ENCODE peak calls at places on chromosomes 5 and 9, in six cellular contexts. F, S, B, L, A and U are unnamed samples.

GRCh38 chr5:160651682-160652645 is 200.0 kb downstream of the ATP10B start:
- DNase-seq in F (no peak), S (no peak), B (no peak), L (no peak), A (no peak), U (no peak)

GRCh38 chr5:149129181-149129580 is 12.1 kb upstream of the ABLIM3 start:
- DNase-seq in F (no peak), S (no peak), B (no peak), L (no peak), A (no peak), U (no peak)

GRCh38 chr9:77013932-77014596 is 5.4 kb upstream of the FOXB2 start:
- DNase-seq in F (no peak), S (no peak), B (no peak), L (no peak), A (peak; percentile 29), U (no peak)

GRCh38 chr5:95940758-95941682 is 20.6 kb downstream of the ELL2 start:
- DNase-seq in F (no peak), S (no peak), B (no peak), L (no peak), A (peak; percentile 68), U (no peak)

GRCh38 chr5:85263125-85263524 is 878.4 kb upstream of the EDIL3 start:
- DNase-seq in F (no peak), S (no peak), B (no peak), L (no peak), A (no peak), U (no peak)

GRCh38 chr9:112917987-112918362 is 27.3 kb upstream of the SLC46A2 start:
- DNase-seq in F (no peak), S (no peak), B (no peak), L (no peak), A (no peak), U (no peak)

GRCh38 chr5:101390317-101390908 is 487.3 kb upstream of the ST8SIA4 start:
- DNase-seq in F (no peak), S (peak; percentile 74), B (no peak), L (no peak), A (peak; percentile 82), U (no peak)

GRCh38 chr5:23314827-23315226 is 192.6 kb upstream of the PRDM9 start:
- DNase-seq in F (no peak), S (peak; percentile 37), B (no peak), L (no peak), A (no peak), U (no peak)

GRCh38 chr9:132639322-132639721 is 30.5 kb downstream of the DDX31 start:
- DNase-seq in F (no peak), S (no peak), B (peak; percentile 66), L (no peak), A (no peak), U (no peak)

GRCh38 chr9:130138791-130139190 is 33.4 kb upstream of the NCS1 start:
- DNase-seq in F (peak; percentile 85), S (peak; percentile 96), B (peak; percentile 45), L (peak; percentile 58), A (no peak), U (peak; percentile 36)

GRCh38 chr9:136754626-136755284 is 3.3 kb downstream of the LCN8 start:
- DNase-seq in F (no peak), S (no peak), B (no peak), L (no peak), A (peak; percentile 41), U (no peak)

DNA sequence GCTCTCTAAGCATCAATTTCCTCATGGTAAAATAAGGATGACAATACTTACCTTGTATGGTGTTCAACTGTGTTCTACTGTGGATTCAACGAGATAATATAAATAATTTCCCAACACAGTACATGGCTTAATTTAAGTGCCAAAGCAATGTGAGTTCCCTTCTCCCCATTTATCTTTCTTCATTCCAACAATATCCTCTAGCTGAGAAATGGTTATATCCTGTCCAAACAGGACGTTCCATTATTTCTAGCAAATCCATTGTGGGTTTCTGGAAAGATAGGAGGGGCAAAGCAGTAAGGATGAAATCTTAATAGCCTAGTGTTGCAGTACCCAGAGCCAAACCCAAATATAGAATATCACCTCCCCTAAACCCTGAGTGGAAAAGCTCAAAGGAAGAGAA is 22.0 kb downstream of the ABCA1 start:
- DNase-seq in F (no peak), S (peak; percentile 23), B (no peak), L (no peak), A (no peak), U (no peak)
- H3K4me1 ChIP-seq in F (peaks cover 87% of the 10 kb centered on the region), S (peaks cover 20% of the 10 kb centered on the region), B (peaks cover 43% of the 10 kb centered on the region), L (peaks cover 64% of the 10 kb centered on the region), A (peaks cover 40% of the 10 kb centered on the region), U (peaks cover 36% of the 10 kb centered on the region)

DNA sequence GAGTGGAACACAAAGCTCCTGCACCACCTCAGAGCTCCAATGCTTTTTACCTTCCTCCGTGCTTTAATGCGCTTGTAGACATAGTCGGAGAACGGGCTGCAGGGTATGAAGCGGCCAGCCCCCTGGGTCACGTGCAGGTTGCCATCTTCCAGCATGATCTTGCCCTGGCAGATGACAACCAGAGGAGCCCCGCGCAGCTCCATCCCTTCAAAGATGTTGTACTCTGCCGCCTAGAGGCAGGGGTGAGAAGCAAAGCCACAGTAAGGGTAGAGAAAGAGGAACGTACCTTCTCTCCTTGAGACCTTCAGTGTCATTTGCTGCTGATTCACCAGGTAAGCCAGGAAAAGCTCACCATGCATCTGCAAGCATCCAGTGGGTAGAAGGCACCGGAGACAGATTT is 112.3 kb downstream of the DPYSL3 start:
- DNase-seq in F (no peak), S (no peak), B (no peak), L (no peak), A (peak; percentile 29), U (no peak)
- TF ChIP-seq CTCF in F (no peak), S (no peak), B (no peak), L (no peak), A (peak; percentile 39), U (no peak)

GRCh38 chr9:79246170-79246569 is 325.6 kb upstream of the TLE4 start:
- DNase-seq in F (no peak), S (no peak), B (no peak), L (no peak), A (no peak), U (no peak)
- H3K27ac ChIP-seq in F (no peak overlapping the region), S (no peak overlapping the region), B (no peak overlapping the region), L (no peak overlapping the region), A (no peak overlapping the region), U (no peak overlapping the region)

GRCh38 chr9:128554155-128554862 is 1.9 kb downstream of the SPTAN1 start:
- DNase-seq in F (no peak), S (peak; percentile 84), B (peak; percentile 49), L (peak; percentile 56), A (peak; percentile 85), U (no peak)

GRCh38 chr9:128552744-128553221 is 396 bp downstream of the SPTAN1 start:
- DNase-seq in F (no peak), S (no peak), B (peak; percentile 69), L (peak; percentile 56), A (peak; percentile 86), U (no peak)

GRCh38 chr9:128552153-128552743 is at the start of gene SPTAN1:
- DNase-seq in F (no peak), S (peak; percentile 88), B (peak; percentile 93), L (peak; percentile 92), A (peak; percentile 96), U (peak; percentile 60)

GRCh38 chr9:128555180-128555721 is 2.9 kb downstream of the SPTAN1 start:
- DNase-seq in F (no peak), S (peak; percentile 52), B (no peak), L (no peak), A (peak; percentile 66), U (no peak)

DNA sequence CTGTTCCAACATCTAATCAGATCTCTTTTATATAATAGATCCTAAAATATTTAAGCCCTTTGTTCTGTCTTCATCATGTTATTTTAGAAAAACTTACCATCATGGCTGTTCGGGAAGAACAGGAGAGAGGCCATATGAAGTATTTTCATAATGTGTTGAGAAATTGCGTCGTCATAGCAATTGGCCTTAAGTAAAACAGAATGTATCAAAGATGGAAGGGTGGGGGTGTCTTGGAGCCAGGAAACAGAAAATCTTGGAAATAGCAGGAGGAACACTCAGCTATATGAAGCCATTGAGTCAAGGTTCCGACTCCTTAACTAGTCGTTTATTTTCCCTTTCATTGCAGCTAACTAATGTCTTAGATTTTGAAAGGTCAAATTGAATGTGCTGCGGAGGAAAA is 1.3 kb downstream of the SPTAN1 start:
- DNase-seq in F (no peak), S (peak; percentile 90), B (no peak), L (no peak), A (no peak), U (no peak)
- H3K4me1 ChIP-seq in F (peaks cover 52% of the 10 kb centered on the region), S (peaks cover 26% of the 10 kb centered on the region), B (peaks cover 61% of the 10 kb centered on the region), L (peaks cover 51% of the 10 kb centered on the region), A (peaks cover 35% of the 10 kb centered on the region), U (peaks cover 39% of the 10 kb centered on the region)

GRCh38 chr5:16140944-16141343 is 38.6 kb downstream of the MARCHF11 start:
- DNase-seq in F (no peak), S (no peak), B (no peak), L (no peak), A (no peak), U (no peak)
- TF ChIP-seq CTCF in F (no peak), S (no peak), B (no peak), L (no peak), A (no peak), U (no peak)

GRCh38 chr5:72121052-72121451 is 13.8 kb downstream of the MAP1B start:
- DNase-seq in F (no peak), S (no peak), B (no peak), L (no peak), A (no peak), U (no peak)
- H3K27ac ChIP-seq in F (no peak overlapping the region), S (no peak overlapping the region), B (no peak overlapping the region), L (no peak overlapping the region), A (peak overlapping the region; percentile 64), U (peak overlapping the region; percentile 66)